ENCODE peak calls at places on chromosomes 13 and 19, in four cellular contexts. F is PC-3, K is lower leg skin, H is GM23248. X is an unnamed sample.

GRCh38 chr19:19544257-19545127 is 6.4 kb downstream of the CILP2 start:
- DNase-seq in F (no peak), H (no peak), K (no peak), X (no peak)

GRCh38 chr19:46394398-46394797 is 19.0 kb downstream of the CCDC8 start:
- DNase-seq in H (peak), F (no peak), K (no peak), X (no peak)

GRCh38 chr13:81745391-81745790 is 1404.5 kb upstream of the SPRY2 start:
- DNase-seq in H (no peak), K (no peak), F (no peak), X (no peak)

GRCh38 chr19:48558018-48558684 is 6.2 kb downstream of the SULT2B1 start:
- DNase-seq in F (peak), K (peak), H (peak), X (peak)

GRCh38 chr13:96090240-96091101 is 564 bp downstream of the HS6ST3 start:
- DNase-seq in F (no peak), H (peak), K (peak), X (peak)

GRCh38 chr13:30791354-30791921 is 56.1 kb downstream of the ALOX5AP start:
- DNase-seq in H (peak), K (no peak), F (no peak), X (peak)

GRCh38 chr13:19587635-19588300 is 26.4 kb upstream of the TPTE2 start:
- DNase-seq in H (peak), K (peak), F (peak), X (peak)

GRCh38 chr13:33057019-33057785 is 41.0 kb downstream of the KL start:
- DNase-seq in K (no peak), F (peak), H (peak), X (peak)

GRCh38 chr13:73593199-73593765 is 534.5 kb downstream of the KLF5 start:
- DNase-seq in H (no peak), F (no peak), K (no peak), X (no peak)

GRCh38 chr13:20719783-20720182 is 16.3 kb downstream of the IL17D start:
- DNase-seq in F (no peak), K (no peak), H (no peak), X (no peak)

GRCh38 chr13:20718958-20719566 is 15.6 kb downstream of the IL17D start:
- DNase-seq in K (no peak), H (no peak), F (no peak), X (no peak)

GRCh38 chr13:20720499-20720898 is 17.0 kb downstream of the IL17D start:
- DNase-seq in F (no peak), H (no peak), K (no peak), X (no peak)

GRCh38 chr13:20721058-20721453 is 17.6 kb downstream of the IL17D start:
- DNase-seq in H (no peak), F (no peak), K (no peak), X (no peak)

DNA sequence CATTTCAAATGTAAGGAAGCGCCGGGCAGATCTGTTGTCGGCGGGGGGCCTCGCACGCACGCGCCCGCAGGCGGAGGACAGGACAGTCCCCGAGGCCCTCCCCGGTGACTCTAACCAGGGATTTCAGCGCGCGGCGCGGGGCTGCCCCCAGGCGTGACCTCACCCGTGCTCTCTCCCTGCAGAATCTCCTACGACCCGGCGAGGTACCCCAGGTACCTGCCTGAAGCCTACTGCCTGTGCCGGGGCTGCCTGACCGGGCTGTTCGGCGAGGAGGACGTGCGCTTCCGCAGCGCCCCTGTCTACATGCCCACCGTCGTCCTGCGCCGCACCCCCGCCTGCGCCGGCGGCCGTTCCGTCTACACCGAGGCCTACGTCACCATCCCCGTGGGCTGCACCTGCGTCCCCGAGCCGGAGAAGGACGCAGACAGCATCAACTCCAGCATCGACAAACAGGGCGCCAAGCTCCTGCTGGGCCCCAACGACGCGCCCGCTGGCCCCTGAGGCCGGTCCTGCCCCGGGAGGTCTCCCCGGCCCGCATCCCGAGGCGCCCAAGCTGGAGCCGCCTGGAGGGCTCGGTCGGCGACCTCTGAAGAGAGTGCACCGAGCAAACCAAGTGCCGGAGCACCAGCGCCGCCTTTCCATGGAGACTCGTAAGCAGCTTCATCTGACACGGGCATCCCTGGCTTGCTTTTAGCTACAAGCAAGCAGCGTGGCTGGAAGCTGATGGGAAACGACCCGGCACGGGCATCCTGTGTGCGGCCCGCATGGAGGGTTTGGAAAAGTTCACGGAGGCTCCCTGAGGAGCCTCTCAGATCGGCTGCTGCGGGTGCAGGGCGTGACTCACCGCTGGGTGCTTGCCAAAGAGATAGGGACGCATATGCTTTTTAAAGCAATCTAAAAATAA is 18.2 kb downstream of the IL17D start:
- DNase-seq in F (peak), H (peak), K (no peak), X (peak)
- H3K4me3 ChIP-seq in F (peak), H (peak), K (no peak), X (peak)

GRCh38 chr19:45151821-45152503 is 8.8 kb downstream of the NKPD1 start:
- DNase-seq in K (no peak), F (no peak), H (peak), X (no peak)
- H3K4me3 ChIP-seq in K (no peak), F (no peak), H (peak), X (no peak)

GRCh38 chr13:29423050-29423449 is 172.4 kb downstream of the SLC7A1 start:
- DNase-seq in K (no peak), H (no peak), F (no peak), X (no peak)

GRCh38 chr13:29429496-29429895 is 166.0 kb downstream of the SLC7A1 start:
- DNase-seq in F (no peak), K (no peak), H (peak), X (peak)

GRCh38 chr13:29428992-29429315 is 166.5 kb downstream of the SLC7A1 start:
- DNase-seq in K (no peak), F (no peak), H (no peak), X (no peak)

GRCh38 chr13:29428310-29428991 is 167.0 kb downstream of the SLC7A1 start:
- DNase-seq in H (peak), K (no peak), F (no peak), X (peak)

GRCh38 chr13:29427937-29428309 is 167.6 kb downstream of the SLC7A1 start:
- DNase-seq in K (no peak), H (no peak), F (no peak), X (no peak)
- H3K4me3 ChIP-seq in K (no peak), H (peak), F (no peak), X (peak)

DNA sequence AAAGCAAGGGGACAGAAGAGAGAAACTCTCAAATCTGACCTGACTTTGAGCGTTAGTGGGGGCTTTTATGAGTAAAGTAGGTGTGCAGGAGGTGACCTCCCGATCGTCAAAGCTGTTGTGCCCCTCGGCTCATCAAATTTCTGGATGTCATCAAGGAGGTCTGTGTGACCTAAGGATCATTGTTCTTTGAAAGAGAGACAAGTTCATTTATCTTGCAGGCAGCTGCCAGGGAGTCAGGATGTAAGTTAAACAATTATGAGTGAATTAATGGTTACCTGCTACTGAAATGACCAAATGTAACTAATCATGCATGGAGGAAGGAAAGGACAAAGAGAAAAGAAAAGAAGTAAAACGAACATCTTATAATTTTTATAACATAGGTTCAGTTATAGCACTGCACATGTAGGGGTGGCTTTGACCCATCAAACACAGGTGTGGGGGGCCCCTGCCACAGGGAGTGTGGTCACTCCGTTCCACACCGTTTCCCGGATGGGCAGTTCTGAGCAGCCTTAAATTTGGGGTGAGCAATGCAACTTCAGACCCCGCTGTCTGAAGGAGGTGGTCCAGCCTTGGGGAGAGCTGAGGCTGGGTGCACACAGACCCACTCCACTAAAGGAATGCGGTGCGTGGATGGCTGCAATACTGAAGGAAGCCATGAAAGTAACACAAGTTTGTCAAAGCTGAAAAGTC is 5.2 kb downstream of the CD22 start:
- DNase-seq in F (no peak), H (no peak), K (no peak), X (no peak)
- H3K4me3 ChIP-seq in F (no peak), H (no peak), K (no peak), X (no peak)